ENCODE peak calls at places on chromosomes 12 and 14, in four cellular contexts. I is A549, X is HepG2, T is K562. L is an unnamed sample.

GRCh38 chr12:119843100-119843499 is 34.0 kb downstream of the CIT start:
- DNase-seq in X (no peak), I (no peak), T (no peak), L (no peak)

GRCh38 chr14:31886161-31886835 is 190.8 kb upstream of the ARHGAP5 start:
- DNase-seq in I (no peak), T (no peak), X (no peak), L (no peak)

GRCh38 chr14:105315211-105315721 is 718 bp downstream of the PACS2 start:
- DNase-seq in T (no peak), X (peak; percentile 41), I (peak; percentile 35), L (no peak)

GRCh38 chr12:8780389-8780788 is 42.0 kb upstream of the A2ML1 start:
- DNase-seq in T (peak; percentile 12), I (peak; percentile 58), X (peak; percentile 16), L (no peak)

GRCh38 chr12:4031703-4032291 is 158.6 kb upstream of the PARP11 start:
- DNase-seq in T (no peak), I (peak; percentile 16), X (no peak), L (no peak)

GRCh38 chr12:49827351-49828099 is 688 bp downstream of the NCKAP5L start:
- DNase-seq in T (peak; percentile 89), X (peak; percentile 71), I (peak; percentile 54), L (no peak)

GRCh38 chr12:8037947-8038346 is 5.4 kb downstream of the FOXJ2 start:
- DNase-seq in I (no peak), X (no peak), T (peak; percentile 22), L (no peak)

GRCh38 chr14:91315844-91316267 is 71.4 kb upstream of the GPR68 start:
- DNase-seq in X (no peak), I (no peak), T (no peak), L (no peak)

GRCh38 chr12:18967814-18968213 is 161.7 kb upstream of the PLEKHA5 start:
- DNase-seq in T (no peak), X (no peak), I (no peak), L (no peak)

GRCh38 chr12:124592050-124592449 is 24.6 kb upstream of the NCOR2 start:
- DNase-seq in I (no peak), X (no peak), T (no peak), L (no peak)

GRCh38 chr12:120110550-120111501 is 5.7 kb downstream of the RAB35 start:
- DNase-seq in T (no peak), X (no peak), I (no peak), L (peak; percentile 61)

GRCh38 chr14:103702497-103703432 is 12.5 kb downstream of the XRCC3 start:
- DNase-seq in X (no peak), I (no peak), T (no peak), L (no peak)

GRCh38 chr12:53324113-53324778 is 2.8 kb upstream of the AAAS start:
- DNase-seq in X (no peak), T (no peak), I (no peak), L (no peak)

GRCh38 chr12:3463927-3464326 is 27.1 kb upstream of the PRMT8 start:
- DNase-seq in I (no peak), T (no peak), X (no peak), L (no peak)

GRCh38 chr12:113630625-113631024 is 159.0 kb upstream of the LHX5 start:
- DNase-seq in X (no peak), I (no peak), T (no peak), L (no peak)

GRCh38 chr14:50573862-50574261 is 13.9 kb downstream of the ATL1 start:
- DNase-seq in T (no peak), I (no peak), X (no peak), L (no peak)

GRCh38 chr12:7433276-7433822 is 10.6 kb downstream of the CD163L1 start:
- DNase-seq in I (peak; percentile 78), X (peak; percentile 21), T (no peak), L (no peak)

GRCh38 chr14:94562019-94562418 is 777 bp downstream of the SERPINA4 start:
- DNase-seq in T (no peak), I (no peak), X (no peak), L (no peak)

GRCh38 chr12:131753041-131753440 is 42.2 kb downstream of the SFSWAP start:
- DNase-seq in X (no peak), I (no peak), T (no peak), L (no peak)

GRCh38 chr14:85516239-85517112 is 13.5 kb upstream of the FLRT2 start:
- DNase-seq in X (no peak), I (no peak), T (no peak), L (no peak)

GRCh38 chr14:75559451-75560187 is 18.8 kb upstream of the FLVCR2 start:
- DNase-seq in I (peak; percentile 70), X (no peak), T (no peak), L (no peak)

GRCh38 chr14:70358631-70359030 is 852 bp downstream of the COX16 start:
- DNase-seq in T (no peak), I (no peak), X (no peak), L (no peak)

GRCh38 chr14:55077155-55077554 is 25.7 kb downstream of the MAPK1IP1L start:
- DNase-seq in T (no peak), X (peak; percentile 19), I (peak; percentile 32), L (no peak)

GRCh38 chr14:69716483-69717187 is 50.3 kb upstream of the SRSF5 start:
- DNase-seq in X (no peak), I (no peak), T (no peak), L (no peak)

GRCh38 chr14:104677506-104678332 is 11.7 kb upstream of the INF2 start:
- DNase-seq in I (peak; percentile 85), T (peak; percentile 83), X (no peak), L (no peak)

GRCh38 chr14:92493492-92493891 is 20.1 kb upstream of the RIN3 start:
- DNase-seq in I (no peak), X (no peak), T (no peak), L (no peak)

GRCh38 chr14:61462566-61463195 is 141.3 kb downstream of the PRKCH start:
- DNase-seq in X (peak; percentile 54), I (peak; percentile 79), T (no peak), L (peak; percentile 45)

GRCh38 chr12:96981053-96981452 is 74.0 kb downstream of the NEDD1 start:
- DNase-seq in X (no peak), T (no peak), I (peak; percentile 11), L (no peak)

GRCh38 chr12:131159660-131160059 is 206.0 kb downstream of the ADGRD1 start:
- DNase-seq in T (no peak), I (peak; percentile 44), X (peak; percentile 13), L (no peak)

GRCh38 chr12:122641976-122642375 is 61.2 kb downstream of the HCAR2 start:
- DNase-seq in I (no peak), T (no peak), X (no peak), L (no peak)

GRCh38 chr14:67646136-67646535 is 26.4 kb downstream of the ARG2 start:
- DNase-seq in T (no peak), X (no peak), I (no peak), L (no peak)

DNA sequence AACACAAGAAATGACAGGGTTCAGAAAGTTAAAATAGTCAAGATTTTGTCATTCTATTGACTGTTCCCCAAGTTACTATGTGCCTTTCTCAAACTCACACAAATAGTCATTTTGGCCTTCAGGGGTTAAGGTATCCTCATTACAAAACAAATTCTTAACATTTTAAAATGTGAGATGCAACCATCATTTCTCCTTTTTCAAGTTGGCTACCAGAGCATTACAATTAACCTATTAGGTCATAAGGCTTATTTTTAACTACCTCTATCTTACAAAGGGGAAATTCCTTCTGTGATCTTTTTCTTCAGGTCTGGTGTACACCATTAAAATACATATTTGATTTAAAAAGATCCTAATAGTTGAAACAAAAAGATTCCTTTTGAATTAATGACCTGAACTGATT is 61.2 kb downstream of the SLC38A1 start:
- DNase-seq in X (no peak), T (no peak), I (no peak), L (no peak)
- TF ChIP-seq RNF2 in X (no peak), T (no peak), I (no peak), L (no peak)

GRCh38 chr12:84435682-84436081 is 476.9 kb downstream of the SLC6A15 start:
- DNase-seq in T (no peak), X (no peak), I (no peak), L (no peak)

DNA sequence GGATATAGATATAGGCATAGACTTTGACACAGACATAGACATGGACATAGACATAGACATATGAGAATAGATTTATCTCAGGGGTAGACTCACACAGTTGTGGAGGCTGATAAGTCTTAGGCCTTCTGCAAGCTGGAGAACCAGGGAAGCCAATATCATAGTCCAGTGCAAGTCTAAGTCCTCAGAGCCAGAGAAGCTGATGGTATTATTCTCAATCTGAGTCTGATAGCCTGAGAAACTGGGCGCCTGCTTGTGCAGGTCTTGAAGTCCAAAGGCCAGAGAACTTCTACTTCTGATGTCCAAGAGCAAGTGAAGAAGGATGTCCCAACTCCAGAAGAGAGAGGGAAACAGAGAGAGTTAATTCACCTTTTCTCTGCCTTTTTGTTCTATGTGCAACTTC is 476.5 kb downstream of the SLC6A15 start:
- DNase-seq in I (no peak), T (no peak), X (no peak), L (no peak)
- TF ChIP-seq RNF2 in I (no peak), T (no peak), X (no peak), L (no peak)

DNA sequence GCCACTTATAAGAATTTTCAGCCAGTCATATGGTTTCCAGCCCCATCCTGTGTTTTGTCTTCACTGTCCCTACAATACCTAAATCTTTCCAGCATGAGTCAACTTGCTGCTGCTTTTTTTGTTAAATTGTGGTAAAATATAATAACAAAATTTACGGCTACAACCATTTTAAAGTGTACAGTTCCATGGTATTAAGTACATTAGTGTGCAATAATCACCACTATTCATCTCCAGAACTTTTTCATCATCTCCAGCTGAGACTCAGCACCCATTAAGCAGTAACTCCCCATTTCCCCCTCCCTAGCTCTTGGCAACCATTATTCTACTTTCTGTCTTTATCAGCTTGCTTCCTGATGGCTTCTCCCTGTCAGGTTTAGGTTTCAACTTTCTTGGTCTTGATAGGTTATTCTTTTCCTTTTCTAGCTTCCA is 39.1 kb downstream of the FRS2 start:
- DNase-seq in X (no peak), T (no peak), I (no peak), L (no peak)
- TF ChIP-seq RNF2 in X (no peak), T (no peak), I (no peak), L (no peak)

GRCh38 chr12:55704824-55705780 is 2.6 kb downstream of the ITGA7 start:
- DNase-seq in I (no peak), T (no peak), X (peak; percentile 68), L (no peak)

GRCh38 chr12:55708695-55709233 is 1.1 kb upstream of the ITGA7 start:
- DNase-seq in X (no peak), T (no peak), I (no peak), L (no peak)

GRCh38 chr12:55707841-55708694 is at the start of gene ITGA7:
- DNase-seq in T (peak; percentile 86), I (no peak), X (no peak), L (peak; percentile 99)

GRCh38 chr12:55705802-55706402 is 1.8 kb downstream of the ITGA7 start:
- DNase-seq in X (no peak), I (peak; percentile 27), T (peak; percentile 77), L (no peak)

DNA sequence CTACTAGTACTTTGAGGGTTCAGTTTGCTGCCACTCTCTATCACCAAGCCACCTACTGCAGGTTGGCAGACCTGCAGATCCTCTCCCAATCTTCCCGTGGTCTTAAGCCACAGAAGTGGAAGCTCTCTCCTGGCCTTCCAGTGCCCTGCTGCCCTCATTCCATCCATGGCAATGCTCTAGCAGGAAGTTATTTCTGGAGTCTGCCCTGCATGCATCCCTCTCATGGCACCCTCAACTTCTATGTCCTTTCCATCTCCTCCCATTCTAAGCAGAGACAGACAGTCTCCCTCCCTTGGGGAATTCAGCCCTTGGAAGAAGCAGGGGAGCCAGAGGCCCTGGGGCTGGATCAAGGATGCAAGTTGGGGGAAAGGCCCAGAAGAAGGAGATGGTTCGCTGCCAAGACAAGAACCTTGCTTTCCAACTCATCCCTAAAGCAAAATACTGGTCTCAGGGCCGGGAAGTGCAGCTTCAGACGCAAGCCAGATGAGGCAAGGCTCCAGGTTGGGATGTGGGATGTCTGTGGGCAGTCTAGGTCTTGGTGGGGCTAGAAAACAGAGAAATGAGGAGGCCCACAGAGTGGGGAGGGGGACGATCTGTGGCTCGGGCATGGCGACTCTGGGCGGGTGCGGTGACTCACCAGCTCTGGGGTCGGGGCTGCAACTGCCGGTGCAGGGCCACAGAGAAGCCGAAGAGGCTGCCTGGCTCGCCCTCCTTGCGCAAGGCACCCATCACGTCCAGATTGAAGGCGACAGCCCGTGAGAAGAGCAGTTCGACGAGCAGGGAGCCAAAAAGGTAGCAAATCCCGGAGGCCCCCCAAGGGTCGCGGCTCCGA is 648 bp downstream of the ITGA7 start:
- DNase-seq in I (no peak), T (no peak), X (no peak), L (peak; percentile 81)
- TF ChIP-seq RNF2 in I (no peak), T (no peak), X (no peak), L (no peak)